ENCODE peak calls at places on chromosomes 3 and 15, in four cellular contexts. R, X, Y and L are unnamed samples.

GRCh38 chr15:89429023-89429422 is 67.4 kb downstream of the RHCG start:
- DNase-seq in X (no peak), R (no peak), Y (no peak), L (no peak)

GRCh38 chr3:159828542-159828943 is 160.1 kb upstream of the IL12A start:
- DNase-seq in X (no peak), Y (peak; percentile 72), R (no peak), L (peak; percentile 86)

GRCh38 chr3:185658504-185658912 is 72.4 kb downstream of the SENP2 start:
- DNase-seq in R (no peak), X (no peak), Y (no peak), L (no peak)

GRCh38 chr3:112391648-112392047 is 58.7 kb downstream of the CD200 start:
- DNase-seq in R (no peak), X (no peak), Y (no peak), L (no peak)

GRCh38 chr15:58522391-58522790 is 90.6 kb downstream of the LIPC start:
- DNase-seq in R (no peak), Y (no peak), X (peak; percentile 50), L (no peak)

GRCh38 chr3:70889162-70890045 is 577.0 kb upstream of the MDFIC2 start:
- DNase-seq in R (no peak), X (no peak), Y (no peak), L (no peak)

GRCh38 chr3:143565943-143566342 is 282.3 kb downstream of the SLC9A9 start:
- DNase-seq in R (no peak), X (no peak), Y (no peak), L (no peak)

GRCh38 chr3:50591196-50591741 is 20.3 kb downstream of the CISH start:
- DNase-seq in X (peak; percentile 69), R (no peak), Y (no peak), L (no peak)

GRCh38 chr3:16842710-16843270 is 42.0 kb upstream of the PLCL2 start:
- DNase-seq in Y (peak; percentile 92), R (no peak), X (peak; percentile 67), L (peak; percentile 51)

GRCh38 chr3:185070491-185071335 is 82.1 kb downstream of the C3orf70 start:
- DNase-seq in X (no peak), Y (no peak), R (no peak), L (no peak)

GRCh38 chr3:51384145-51384729 is 854 bp upstream of the MANF start:
- DNase-seq in R (no peak), Y (no peak), X (no peak), L (no peak)

GRCh38 chr15:88652456-88653199 is 13.8 kb downstream of the ISG20 start:
- DNase-seq in R (no peak), X (no peak), Y (no peak), L (no peak)

GRCh38 chr3:64073362-64073761 is 50.1 kb upstream of the PSMD6 start:
- DNase-seq in Y (no peak), R (no peak), X (no peak), L (no peak)

GRCh38 chr3:126523745-126524428 is at the start of gene CHST13:
- DNase-seq in X (peak; percentile 54), R (no peak), Y (peak; percentile 24), L (peak; percentile 58)

GRCh38 chr3:13612829-13613228 is 63.9 kb downstream of the FBLN2 start:
- DNase-seq in X (peak; percentile 39), R (no peak), Y (no peak), L (no peak)

GRCh38 chr3:155078959-155079794 is 942 bp upstream of the MME start:
- DNase-seq in X (no peak), Y (no peak), R (no peak), L (no peak)

GRCh38 chr3:100556656-100557310 is 52.6 kb upstream of the ADGRG7 start:
- DNase-seq in X (no peak), R (no peak), Y (no peak), L (no peak)

GRCh38 chr15:62115847-62116246 is 49.1 kb downstream of the C2CD4A start:
- DNase-seq in R (no peak), Y (no peak), X (no peak), L (no peak)